ENCODE peak calls at places on chromosomes 13 and 19, in nine cellular contexts. A, J, V, K, W, H, Q, M and E are unnamed samples.

GRCh38 chr13:76703621-76704020 is 182.6 kb downstream of the KCTD12 start:
- DNase-seq in A (no peak), J (no peak), V (no peak), K (no peak), W (peak), H (no peak), Q (no peak), M (no peak), E (no peak)

GRCh38 chr13:79456051-79456450 is 24.9 kb upstream of the NDFIP2 start:
- DNase-seq in A (no peak), J (no peak), V (no peak), K (no peak), W (no peak), H (no peak), Q (no peak), M (no peak), E (no peak)

GRCh38 chr13:28531956-28532225 is 37.0 kb upstream of the FLT1 start:
- DNase-seq in A (no peak), J (no peak), V (no peak), K (no peak), W (no peak), H (no peak), Q (no peak), M (no peak), E (no peak)

GRCh38 chr13:97125810-97126738 is 96.1 kb upstream of the MBNL2 start:
- DNase-seq in A (no peak), J (no peak), V (peak), K (peak), W (no peak), H (peak), Q (peak), M (no peak), E (no peak)

GRCh38 chr13:73938375-73939070 is 195.7 kb downstream of the KLF12 start:
- DNase-seq in A (no peak), J (no peak), V (no peak), K (no peak), W (no peak), H (peak), Q (no peak), M (no peak), E (no peak)

GRCh38 chr19:31300406-31300805 is 48.8 kb downstream of the TSHZ3 start:
- DNase-seq in A (no peak), J (no peak), V (no peak), K (no peak), W (no peak), H (no peak), Q (no peak), M (no peak), E (no peak)

GRCh38 chr19:1068111-1069001 is 1.4 kb downstream of the ARHGAP45 start:
- DNase-seq in A (no peak), J (no peak), V (peak), K (no peak), W (no peak), H (no peak), Q (no peak), M (peak), E (peak)

GRCh38 chr19:33193864-33194362 is at the start of gene LRP3:
- DNase-seq in A (no peak), J (peak), V (peak), K (no peak), W (peak), H (peak), Q (peak), M (no peak), E (peak)

GRCh38 chr13:30802953-30803478 is 67.7 kb downstream of the ALOX5AP start:
- DNase-seq in A (peak), J (peak), V (peak), K (peak), W (peak), H (peak), Q (peak), M (peak), E (peak)

GRCh38 chr19:33437351-33438015 is 64.0 kb downstream of the CEBPG start:
- DNase-seq in A (no peak), J (no peak), V (no peak), K (no peak), W (peak), H (no peak), Q (peak), M (no peak), E (peak)

GRCh38 chr19:52070496-52070895 is 21.9 kb upstream of the ZNF432 start:
- DNase-seq in A (no peak), J (no peak), V (no peak), K (no peak), W (no peak), H (peak), Q (no peak), M (no peak), E (no peak)

GRCh38 chr19:12293771-12294307 is 844 bp downstream of the ZNF44 start:
- DNase-seq in A (peak), J (no peak), V (peak), K (no peak), W (peak), H (peak), Q (peak), M (peak), E (peak)

GRCh38 chr13:48334534-48335127 is 31.1 kb downstream of the RB1 start:
- DNase-seq in A (no peak), J (no peak), V (no peak), K (peak), W (peak), H (peak), Q (no peak), M (no peak), E (no peak)

GRCh38 chr13:39552233-39552632 is 50.8 kb downstream of the LHFPL6 start:
- DNase-seq in A (no peak), J (no peak), V (no peak), K (no peak), W (peak), H (no peak), Q (no peak), M (no peak), E (no peak)

GRCh38 chr19:22708983-22709382 is 74.9 kb downstream of the ZNF492 start:
- DNase-seq in A (no peak), J (no peak), V (no peak), K (no peak), W (no peak), H (no peak), Q (no peak), M (no peak), E (no peak)

GRCh38 chr13:95535243-95535642 is 17.3 kb upstream of the CLDN10 start:
- DNase-seq in A (no peak), J (no peak), V (no peak), K (no peak), W (no peak), H (peak), Q (no peak), M (no peak), E (no peak)

GRCh38 chr19:48784527-48784926 is 26.3 kb downstream of the BCAT2 start:
- DNase-seq in A (no peak), J (no peak), V (no peak), K (no peak), W (peak), H (no peak), Q (no peak), M (no peak), E (no peak)